ENCODE peak calls at places on chromosomes 1 and 21, in five cellular contexts. M is progenitor cell of endocrine pancreas, N is AG10803, U is lung, F is cardiac fibroblast. S is an unnamed sample.

GRCh38 chr1:247111636-247112478 is 7.7 kb upstream of the ZNF669 start:
- DNase-seq in U (peak; percentile 68), F (peak; percentile 59), N (peak; percentile 55), M (peak; percentile 58), S (peak; percentile 76)

GRCh38 chr1:71295340-71295739 is 214.5 kb upstream of the ZRANB2 start:
- DNase-seq in N (peak; percentile 46), F (no peak), U (no peak), M (no peak), S (no peak)

GRCh38 chr1:161013591-161014513 is 7.1 kb downstream of the F11R start:
- DNase-seq in N (peak; percentile 62), F (peak; percentile 98), M (no peak), U (peak; percentile 92), S (no peak)

GRCh38 chr1:150507912-150508864 is at the start of gene ECM1:
- DNase-seq in N (peak; percentile 79), F (peak; percentile 81), M (no peak), U (peak; percentile 45), S (no peak)

GRCh38 chr1:112715264-112716053 is at the start of gene PPM1J:
- DNase-seq in U (peak; percentile 99), F (peak; percentile 97), N (peak; percentile 85), M (peak; percentile 95), S (peak; percentile 98)

GRCh38 chr1:1250828-1251284 is 4.3 kb upstream of the C1QTNF12 start:
- DNase-seq in M (no peak), F (no peak), U (no peak), N (no peak), S (no peak)

GRCh38 chr1:94648225-94649007 is 106.9 kb upstream of the F3 start:
- DNase-seq in U (no peak), N (peak; percentile 99), F (peak; percentile 96), M (no peak), S (no peak)

GRCh38 chr1:43312638-43313515 is 12.1 kb downstream of the TIE1 start:
- DNase-seq in M (no peak), F (no peak), U (no peak), N (no peak), S (no peak)

GRCh38 chr1:1115136-1115829 is 606 bp downstream of the C1orf159 start:
- DNase-seq in U (no peak), N (no peak), F (no peak), M (no peak), S (no peak)

GRCh38 chr21:20186186-20186585 is 812.0 kb upstream of the NCAM2 start:
- DNase-seq in U (no peak), N (no peak), F (no peak), M (no peak), S (no peak)

GRCh38 chr1:38858833-38859560 is 575 bp downstream of the RRAGC start:
- DNase-seq in N (peak; percentile 61), F (peak; percentile 51), M (no peak), U (peak; percentile 75), S (peak; percentile 50)

GRCh38 chr1:201602413-201603265 is 63.7 kb downstream of the NAV1 start:
- DNase-seq in M (no peak), N (peak; percentile 94), U (no peak), F (peak; percentile 83), S (no peak)

GRCh38 chr1:156129687-156130577 is 15.4 kb downstream of the LMNA start:
- DNase-seq in F (peak; percentile 98), N (peak; percentile 98), M (peak; percentile 75), U (peak; percentile 92), S (peak; percentile 83)

GRCh38 chr1:234326493-234327366 is 46.5 kb upstream of the COA6 start:
- DNase-seq in U (peak; percentile 43), M (peak; percentile 47), F (peak; percentile 57), N (peak; percentile 65), S (peak; percentile 74)

GRCh38 chr1:67898033-67898726 is 64.9 kb upstream of the GNG12 start:
- DNase-seq in M (no peak), N (no peak), U (no peak), F (no peak), S (no peak)

GRCh38 chr1:234925440-234926251 is 203.0 kb downstream of the TOMM20 start:
- DNase-seq in M (no peak), U (no peak), N (peak; percentile 99), F (peak; percentile 97), S (no peak)

GRCh38 chr1:33080373-33080772 is 580 bp upstream of the AZIN2 start:
- DNase-seq in F (no peak), U (no peak), M (no peak), N (no peak), S (no peak)

GRCh38 chr1:21839337-21840037 is 27.4 kb downstream of the LDLRAD2 start:
- DNase-seq in N (no peak), U (no peak), F (no peak), M (no peak), S (no peak)

GRCh38 chr1:95407146-95407863 is 173.3 kb downstream of the RWDD3 start:
- DNase-seq in M (no peak), F (peak; percentile 2), U (no peak), N (no peak), S (peak; percentile 31)

GRCh38 chr1:46903481-46903880 is 37.8 kb downstream of the CYP4A11 start:
- DNase-seq in F (no peak), N (no peak), U (peak; percentile 30), M (no peak), S (no peak)

GRCh38 chr1:226871047-226871365 is 590 bp downstream of the PSEN2 start:
- DNase-seq in U (no peak), M (no peak), N (no peak), F (no peak), S (no peak)

GRCh38 chr1:226870026-226870322 is 442 bp upstream of the PSEN2 start:
- DNase-seq in F (no peak), U (no peak), N (no peak), M (no peak), S (no peak)

GRCh38 chr1:226868726-226869125 is 1.7 kb upstream of the PSEN2 start:
- DNase-seq in F (no peak), U (no peak), M (no peak), N (no peak), S (no peak)

GRCh38 chr1:226871636-226872327 is 1.4 kb downstream of the PSEN2 start:
- DNase-seq in U (no peak), M (no peak), F (no peak), N (no peak), S (no peak)

GRCh38 chr1:226870323-226871046 is at the start of gene PSEN2:
- DNase-seq in U (peak; percentile 71), N (peak; percentile 34), F (peak; percentile 55), M (peak; percentile 59), S (peak; percentile 67)
- TF ChIP-seq CTCF in U (no peak), N (no peak), F (no peak), M (peak; percentile 37), S (no peak)

DNA sequence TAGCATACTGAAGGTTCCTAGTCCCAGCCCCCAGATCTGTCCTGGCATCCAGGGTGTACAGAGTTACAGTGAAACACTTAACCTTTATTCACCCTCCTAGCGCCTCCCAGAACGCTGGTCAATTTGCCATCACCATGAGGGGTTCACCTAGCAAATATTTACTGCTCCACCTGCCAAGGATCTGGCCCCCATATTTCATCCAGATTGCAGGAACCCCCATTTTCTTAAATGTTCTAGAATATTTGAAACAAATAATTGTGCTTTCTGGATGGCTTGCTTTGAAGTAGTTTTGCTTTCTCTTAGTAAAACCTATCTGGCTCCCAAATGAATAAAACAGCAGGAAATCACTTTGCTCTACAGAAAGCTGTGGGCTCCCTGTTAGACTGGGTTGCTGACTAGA is 37.7 kb downstream of the KCNN3 start:
- DNase-seq in F (no peak), U (no peak), M (no peak), N (no peak), S (no peak)
- TF ChIP-seq CTCF in F (no peak), U (no peak), M (no peak), N (no peak), S (no peak)

GRCh38 chr1:6396998-6397397 is 3.4 kb upstream of the ACOT7 start:
- DNase-seq in U (no peak), M (no peak), F (no peak), N (no peak), S (no peak)
- TF ChIP-seq CTCF in U (no peak), M (no peak), F (peak; percentile 1), N (no peak), S (no peak)

DNA sequence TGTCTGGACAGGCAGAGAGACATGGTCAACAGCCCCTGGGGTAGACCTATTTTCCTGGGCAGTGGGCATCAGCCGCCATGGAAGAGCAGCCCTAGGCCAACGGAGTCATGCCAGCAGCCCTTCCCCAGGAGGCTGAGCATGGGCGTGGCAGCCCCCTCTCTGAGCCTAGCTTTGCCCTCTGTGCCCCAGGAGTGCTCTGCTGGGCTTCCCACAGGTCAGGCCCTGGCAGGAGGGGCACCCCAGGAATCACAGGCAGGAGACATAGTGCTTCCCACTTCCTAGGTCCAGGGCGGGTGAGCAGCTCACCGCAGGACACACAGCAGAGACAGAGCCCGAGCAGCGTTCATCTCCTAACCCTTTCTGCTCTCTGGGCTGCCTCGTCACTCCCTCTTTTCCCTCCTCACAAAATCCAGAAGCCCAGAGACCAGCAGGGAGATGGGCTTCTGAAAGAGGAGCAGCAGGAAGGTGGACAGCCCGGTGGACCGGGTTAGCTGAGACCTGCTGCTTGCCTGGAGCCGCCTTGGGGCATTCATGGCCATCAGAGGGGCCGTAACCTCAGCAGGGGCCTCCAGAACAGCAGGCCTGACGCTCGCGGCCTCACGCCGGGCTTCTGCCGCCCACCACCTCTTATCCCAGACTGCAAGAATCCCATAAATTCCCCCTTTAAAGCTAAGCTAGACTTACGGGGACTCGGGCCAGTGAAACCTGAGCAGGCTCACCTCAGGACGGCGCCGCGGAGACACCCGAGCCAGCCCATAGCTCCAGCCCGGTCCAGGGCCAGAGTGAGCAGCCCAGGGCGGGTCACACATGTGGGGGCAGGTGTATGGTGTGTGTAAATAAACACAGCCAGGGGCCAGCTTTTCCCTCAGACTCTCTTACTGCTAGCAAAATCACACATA is 132.5 kb downstream of the GLIS1 start:
- DNase-seq in M (no peak), U (no peak), N (no peak), F (no peak), S (no peak)
- TF ChIP-seq CTCF in M (no peak), U (no peak), N (no peak), F (no peak), S (no peak)

DNA sequence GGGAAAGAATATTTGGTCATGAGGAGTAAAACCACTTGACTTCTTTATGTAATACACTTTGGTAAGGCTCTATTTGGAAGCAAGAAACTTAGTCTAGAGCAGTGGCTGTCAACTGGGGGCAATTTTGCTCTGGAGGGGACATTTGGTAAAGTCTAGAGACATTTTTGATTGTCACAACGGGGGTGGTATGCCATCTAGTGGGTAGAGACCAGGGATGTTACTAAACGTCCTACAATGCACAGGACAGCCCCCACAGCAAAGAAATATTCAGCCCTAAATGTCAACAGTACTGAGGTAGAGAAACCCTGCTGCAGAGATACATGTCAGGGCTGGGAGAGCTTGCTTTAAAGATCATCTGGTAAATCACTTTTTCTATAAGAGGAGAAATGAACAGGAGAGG is 13.5 kb downstream of the FUCA1 start:
- DNase-seq in N (no peak), F (peak; percentile 15), U (no peak), M (no peak), S (no peak)
- TF ChIP-seq CTCF in N (peak; percentile 48), F (peak; percentile 41), U (no peak), M (no peak), S (no peak)

GRCh38 chr1:5757177-5757820 is 234.9 kb downstream of the NPHP4 start:
- DNase-seq in U (no peak), M (no peak), F (no peak), N (no peak), S (no peak)

GRCh38 chr1:5755552-5756125 is 236.6 kb downstream of the NPHP4 start:
- DNase-seq in U (no peak), N (no peak), F (no peak), M (no peak), S (no peak)

GRCh38 chr1:5758859-5759578 is 233.2 kb downstream of the NPHP4 start:
- DNase-seq in U (no peak), F (no peak), N (no peak), M (no peak), S (no peak)

GRCh38 chr1:5756434-5757176 is 235.6 kb downstream of the NPHP4 start:
- DNase-seq in N (no peak), F (no peak), M (no peak), U (no peak), S (no peak)

GRCh38 chr1:5758000-5758858 is 234.0 kb downstream of the NPHP4 start:
- DNase-seq in M (no peak), U (no peak), N (no peak), F (no peak), S (no peak)
- TF ChIP-seq CTCF in M (no peak), U (no peak), N (no peak), F (no peak), S (no peak)

S was measured in glutamatergic neuron.